ENCODE peak calls at places on chromosome 15, in seven cellular contexts. D, J, L, E, K, I and A are unnamed samples.

GRCh38 chr15:100733088-100733487 is 130.7 kb downstream of the ASB7 start:
- DNase-seq in K (peak), I (no peak), J (no peak), L (peak), D (no peak), E (no peak), A (no peak)

GRCh38 chr15:71575474-71576045 is 234.8 kb upstream of the NR2E3 start:
- DNase-seq in E (no peak), D (no peak), L (no peak), I (peak), K (no peak), J (no peak), A (no peak)

GRCh38 chr15:63860161-63860954 is 26.6 kb upstream of the HERC1 start:
- DNase-seq in J (no peak), K (no peak), L (no peak), I (no peak), D (no peak), E (no peak), A (peak)

GRCh38 chr15:96335429-96335807 is 4.9 kb downstream of the NR2F2 start:
- DNase-seq in D (no peak), K (peak), J (no peak), I (peak), L (no peak), E (peak), A (peak)

GRCh38 chr15:95146476-95146875 is 915.1 kb downstream of the MCTP2 start:
- DNase-seq in D (no peak), E (no peak), K (no peak), J (no peak), I (no peak), L (no peak), A (no peak)

GRCh38 chr15:41562784-41563198 is 3.8 kb downstream of the TYRO3 start:
- DNase-seq in D (no peak), K (peak), E (no peak), I (peak), L (no peak), J (no peak), A (no peak)

GRCh38 chr15:72252663-72253299 is 19.6 kb downstream of the PARP6 start:
- DNase-seq in J (no peak), L (no peak), D (no peak), K (no peak), E (no peak), I (no peak), A (no peak)

GRCh38 chr15:42110367-42110766 is 16.0 kb upstream of the PLA2G4D start:
- DNase-seq in I (no peak), K (no peak), J (no peak), D (no peak), L (no peak), E (no peak), A (no peak)

GRCh38 chr15:67142142-67143092 is 77.0 kb downstream of the SMAD3 start:
- DNase-seq in J (no peak), D (no peak), L (no peak), E (no peak), K (peak), I (no peak), A (no peak)

GRCh38 chr15:68213991-68214837 is 9.1 kb upstream of the CALML4 start:
- DNase-seq in K (no peak), L (peak), E (no peak), D (no peak), J (peak), I (no peak), A (no peak)

GRCh38 chr15:78951841-78952238 is 7.0 kb upstream of the CTSH start:
- DNase-seq in J (no peak), L (no peak), D (no peak), K (peak), I (no peak), E (peak), A (no peak)
- H3K27ac ChIP-seq in J (peak), L (no peak), D (no peak), K (no peak), I (no peak), E (peak), A (peak)

GRCh38 chr15:70197318-70197944 is 99.7 kb upstream of the TLE3 start:
- DNase-seq in L (no peak), I (no peak), K (no peak), E (no peak), D (no peak), J (no peak), A (no peak)

GRCh38 chr15:70195171-70195807 is 97.6 kb upstream of the TLE3 start:
- DNase-seq in L (peak), D (no peak), K (no peak), E (no peak), I (no peak), J (no peak), A (no peak)

GRCh38 chr15:70194266-70194665 is 96.5 kb upstream of the TLE3 start:
- DNase-seq in I (no peak), K (no peak), E (no peak), L (no peak), J (no peak), D (no peak), A (no peak)

GRCh38 chr15:70196314-70197291 is 98.9 kb upstream of the TLE3 start:
- DNase-seq in K (peak), J (no peak), L (peak), I (peak), D (no peak), E (peak), A (peak)

GRCh38 chr15:70195808-70196304 is 98.1 kb upstream of the TLE3 start:
- DNase-seq in L (peak), E (peak), J (peak), K (peak), D (no peak), I (no peak), A (peak)
- H3K27ac ChIP-seq in L (peak), E (peak), J (peak), K (peak), D (no peak), I (peak), A (peak)

GRCh38 chr15:97902140-97902780 is 58.2 kb upstream of the ARRDC4 start:
- DNase-seq in I (peak), J (no peak), D (no peak), L (no peak), K (no peak), E (no peak), A (no peak)
- H3K27ac ChIP-seq in I (no peak), J (no peak), D (no peak), L (no peak), K (no peak), E (no peak), A (no peak)

DNA sequence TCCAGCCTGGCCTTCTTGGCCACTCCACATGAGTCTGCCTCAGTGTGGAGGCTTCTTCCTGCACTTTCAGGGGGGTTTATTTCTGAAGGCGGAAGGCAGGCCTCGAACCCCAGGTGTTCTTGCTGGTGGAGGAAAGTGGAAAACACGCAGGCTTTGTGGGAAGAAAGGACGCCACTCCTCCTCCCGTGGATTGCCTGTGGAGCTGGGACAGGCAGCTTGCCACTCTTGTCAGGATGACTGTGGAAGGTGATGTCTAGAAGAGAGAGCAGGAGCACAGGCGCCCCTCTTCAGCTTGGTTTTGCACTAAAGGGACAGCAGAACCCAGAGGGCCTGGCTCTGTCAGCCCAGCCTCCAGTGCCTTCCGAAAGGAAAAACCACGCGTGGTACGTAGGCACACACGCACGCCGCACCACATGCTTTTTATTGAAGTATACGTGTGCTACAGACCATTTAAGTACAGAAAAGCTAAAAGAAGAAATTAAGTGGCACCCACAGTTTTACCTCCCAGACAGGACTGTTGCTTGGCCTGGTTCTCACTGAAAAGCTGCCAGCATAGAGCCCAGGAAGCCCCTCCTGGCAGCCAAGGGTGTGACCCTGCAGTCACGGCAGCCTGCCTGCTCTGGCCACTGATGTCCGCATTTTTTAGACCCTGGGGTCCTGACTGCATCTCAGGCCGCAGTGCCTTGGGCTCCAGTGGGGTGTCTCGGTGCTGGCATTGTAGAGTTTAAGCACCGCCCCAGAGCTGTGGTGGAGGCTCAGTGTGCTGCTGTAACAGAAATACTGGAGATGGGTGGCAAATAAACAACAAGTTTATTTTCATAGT is 21.6 kb downstream of the KLF13 start:
- DNase-seq in K (no peak), D (no peak), J (no peak), E (no peak), L (no peak), I (no peak), A (no peak)
- H3K27ac ChIP-seq in K (no peak), D (no peak), J (no peak), E (peak), L (no peak), I (no peak), A (peak)

GRCh38 chr15:52217186-52217585 is 26.0 kb upstream of the GNB5 start:
- DNase-seq in J (no peak), L (no peak), D (no peak), K (no peak), I (peak), E (no peak), A (peak)
- H3K27ac ChIP-seq in J (no peak), L (no peak), D (no peak), K (no peak), I (no peak), E (peak), A (no peak)

DNA sequence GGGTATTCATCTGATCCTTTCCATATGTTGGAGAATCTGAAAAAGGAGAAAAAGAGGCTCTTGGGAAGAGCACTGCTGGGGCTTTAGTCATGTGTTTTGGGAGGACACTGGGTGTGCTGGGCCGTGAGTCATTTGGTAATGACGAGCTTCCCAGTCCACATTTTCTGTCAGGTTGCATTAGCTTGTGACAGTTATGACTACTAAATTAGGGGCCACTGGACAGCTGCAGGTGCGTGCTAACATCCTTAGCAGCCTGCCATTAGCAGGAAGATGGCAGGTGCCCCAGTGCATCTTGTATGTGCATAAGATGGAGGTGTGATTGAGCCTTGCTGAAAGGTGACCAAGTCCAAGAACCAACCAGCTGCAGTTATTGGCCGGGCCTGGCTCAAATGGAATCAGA is 242.4 kb downstream of the RYR3 start:
- DNase-seq in D (no peak), L (no peak), J (no peak), E (no peak), I (no peak), K (no peak), A (no peak)
- H3K27ac ChIP-seq in D (no peak), L (no peak), J (no peak), E (no peak), I (no peak), K (no peak), A (no peak)

DNA sequence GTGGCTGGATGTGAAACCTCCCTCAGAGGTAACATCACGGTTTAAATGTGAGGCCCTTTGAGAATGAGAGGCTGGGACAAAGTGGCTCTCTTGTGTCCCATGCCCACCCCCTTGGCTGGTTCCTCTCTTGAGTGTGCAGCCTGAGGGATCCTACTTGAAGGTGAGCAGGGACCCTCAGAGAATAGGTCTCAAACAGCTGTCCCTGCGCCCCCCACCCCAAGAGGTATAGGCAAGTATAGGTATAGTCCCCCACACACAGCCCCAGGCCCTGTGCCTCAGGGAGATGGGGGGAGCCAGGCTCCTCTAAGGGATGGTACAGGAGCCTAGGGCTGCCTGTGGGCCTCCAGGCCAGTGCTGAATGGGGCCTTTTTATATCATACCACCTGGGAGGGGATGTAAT is 61.9 kb downstream of the ISG20 start:
- DNase-seq in L (no peak), K (no peak), J (no peak), E (no peak), D (no peak), I (no peak), A (no peak)
- H3K27ac ChIP-seq in L (no peak), K (no peak), J (no peak), E (no peak), D (no peak), I (no peak), A (no peak)

DNA sequence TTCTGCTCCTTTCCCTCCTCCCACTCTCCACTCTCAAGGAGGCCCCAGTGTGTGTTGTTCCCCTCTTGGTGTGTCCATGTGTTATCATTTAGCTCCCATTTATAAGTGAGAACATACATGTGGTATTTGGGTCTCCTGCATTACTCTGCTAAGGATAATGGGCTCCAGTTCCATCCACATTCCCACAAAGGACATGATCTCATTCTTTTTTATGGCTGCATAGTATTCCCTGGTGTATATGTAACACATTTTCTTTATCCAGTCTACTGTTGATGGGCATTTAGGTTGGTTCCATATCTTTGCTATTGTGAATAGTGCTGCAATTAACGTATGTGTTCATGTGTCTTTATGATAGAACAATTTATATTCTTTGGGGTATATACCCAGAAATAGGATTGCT is 144.0 kb upstream of the MEF2A start:
- DNase-seq in K (no peak), I (no peak), E (no peak), L (no peak), J (no peak), D (no peak), A (no peak)
- H3K27ac ChIP-seq in K (no peak), I (no peak), E (no peak), L (no peak), J (no peak), D (no peak), A (no peak)

GRCh38 chr15:70487380-70487725 is 276.0 kb downstream of the UACA start:
- DNase-seq in I (no peak), J (no peak), E (no peak), L (peak), K (no peak), D (no peak), A (no peak)
- H3K27ac ChIP-seq in I (no peak), J (no peak), E (peak), L (no peak), K (no peak), D (no peak), A (no peak)